ENCODE peak calls at places on chromosomes 1 and 21, in eight cellular contexts. One of them, this sample, is unnamed.

GRCh38 chr1:25922633-25923567 is 16.7 kb upstream of the STMN1 start:
- DNase-seq in cardiac septum: peak; percentile 76
- DNase-seq in T-helper 9 cell: peak; percentile 32
- DNase-seq in fibroblast of gingiva: no peak
- DNase-seq in GM04503: no peak
- DNase-seq in neural progenitor cell: peak; percentile 70
- DNase-seq in mesothelial cell of epicardium: peak; percentile 62
- DNase-seq in uterus: peak; percentile 38
- DNase-seq in this sample: no peak

GRCh38 chr1:15137807-15138206 is 15.7 kb upstream of the TMEM51 start:
- DNase-seq in cardiac septum: no peak
- DNase-seq in T-helper 9 cell: no peak
- DNase-seq in fibroblast of gingiva: no peak
- DNase-seq in GM04503: no peak
- DNase-seq in neural progenitor cell: no peak
- DNase-seq in mesothelial cell of epicardium: no peak
- DNase-seq in uterus: no peak
- DNase-seq in this sample: no peak

GRCh38 chr1:215719569-215719968 is 152.5 kb downstream of the KCTD3 start:
- DNase-seq in cardiac septum: no peak
- DNase-seq in T-helper 9 cell: no peak
- DNase-seq in fibroblast of gingiva: no peak
- DNase-seq in GM04503: no peak
- DNase-seq in neural progenitor cell: no peak
- DNase-seq in mesothelial cell of epicardium: no peak
- DNase-seq in uterus: no peak
- DNase-seq in this sample: no peak

GRCh38 chr1:247385283-247385682 is 30.7 kb upstream of the NLRP3 start:
- DNase-seq in cardiac septum: no peak
- DNase-seq in T-helper 9 cell: no peak
- DNase-seq in fibroblast of gingiva: no peak
- DNase-seq in GM04503: no peak
- DNase-seq in neural progenitor cell: no peak
- DNase-seq in mesothelial cell of epicardium: no peak
- DNase-seq in uterus: no peak
- DNase-seq in this sample: no peak

GRCh38 chr1:172761581-172762025 is 102.7 kb downstream of the FASLG start:
- DNase-seq in cardiac septum: no peak
- DNase-seq in T-helper 9 cell: no peak
- DNase-seq in fibroblast of gingiva: peak; percentile 13
- DNase-seq in GM04503: no peak
- DNase-seq in neural progenitor cell: no peak
- DNase-seq in mesothelial cell of epicardium: no peak
- DNase-seq in uterus: no peak
- DNase-seq in this sample: no peak

GRCh38 chr1:161439280-161440232 is 65.7 kb upstream of the FCGR2A start:
- DNase-seq in cardiac septum: no peak
- DNase-seq in T-helper 9 cell: no peak
- DNase-seq in fibroblast of gingiva: no peak
- DNase-seq in GM04503: no peak
- DNase-seq in neural progenitor cell: no peak
- DNase-seq in mesothelial cell of epicardium: no peak
- DNase-seq in uterus: no peak
- DNase-seq in this sample: no peak

GRCh38 chr1:87956766-87957165 is 628.1 kb downstream of the LMO4 start:
- DNase-seq in cardiac septum: no peak
- DNase-seq in T-helper 9 cell: no peak
- DNase-seq in fibroblast of gingiva: peak; percentile 32
- DNase-seq in GM04503: no peak
- DNase-seq in neural progenitor cell: no peak
- DNase-seq in mesothelial cell of epicardium: no peak
- DNase-seq in uterus: no peak
- DNase-seq in this sample: no peak

GRCh38 chr21:25831300-25831699 is 96.5 kb downstream of the GABPA start:
- DNase-seq in cardiac septum: no peak
- DNase-seq in T-helper 9 cell: no peak
- DNase-seq in fibroblast of gingiva: no peak
- DNase-seq in GM04503: no peak
- DNase-seq in neural progenitor cell: no peak
- DNase-seq in mesothelial cell of epicardium: no peak
- DNase-seq in uterus: no peak
- DNase-seq in this sample: no peak

GRCh38 chr1:22731924-22732522 is 21.4 kb downstream of the EPHB2 start:
- DNase-seq in cardiac septum: no peak
- DNase-seq in T-helper 9 cell: no peak
- DNase-seq in fibroblast of gingiva: peak; percentile 15
- DNase-seq in GM04503: no peak
- DNase-seq in neural progenitor cell: peak; percentile 50
- DNase-seq in mesothelial cell of epicardium: no peak
- DNase-seq in uterus: no peak
- DNase-seq in this sample: no peak

GRCh38 chr1:226995966-226996332 is 55.9 kb downstream of the COQ8A start:
- DNase-seq in cardiac septum: no peak
- DNase-seq in T-helper 9 cell: no peak
- DNase-seq in fibroblast of gingiva: no peak
- DNase-seq in GM04503: no peak
- DNase-seq in neural progenitor cell: peak; percentile 57
- DNase-seq in mesothelial cell of epicardium: no peak
- DNase-seq in uterus: no peak
- DNase-seq in this sample: no peak

GRCh38 chr21:8991088-8991907 is 1530.1 kb upstream of the TPTE start:
- DNase-seq in cardiac septum: no peak
- DNase-seq in T-helper 9 cell: no peak
- DNase-seq in fibroblast of gingiva: no peak
- DNase-seq in GM04503: no peak
- DNase-seq in neural progenitor cell: no peak
- DNase-seq in mesothelial cell of epicardium: no peak
- DNase-seq in uterus: no peak
- DNase-seq in this sample: no peak

GRCh38 chr1:1778827-1779675 is 781 bp upstream of the NADK start:
- DNase-seq in cardiac septum: peak; percentile 95
- DNase-seq in T-helper 9 cell: peak; percentile 77
- DNase-seq in fibroblast of gingiva: no peak
- DNase-seq in GM04503: no peak
- DNase-seq in neural progenitor cell: peak; percentile 86
- DNase-seq in mesothelial cell of epicardium: peak; percentile 67
- DNase-seq in uterus: no peak
- DNase-seq in this sample: peak; percentile 67

GRCh38 chr1:110672001-110672752 is 2.6 kb downstream of the KCNA3 start:
- DNase-seq in cardiac septum: no peak
- DNase-seq in T-helper 9 cell: peak; percentile 63
- DNase-seq in fibroblast of gingiva: peak; percentile 2
- DNase-seq in GM04503: no peak
- DNase-seq in neural progenitor cell: peak; percentile 69
- DNase-seq in mesothelial cell of epicardium: no peak
- DNase-seq in uterus: peak; percentile 24
- DNase-seq in this sample: peak; percentile 56

GRCh38 chr1:1599919-1600860 is at the start of gene FNDC10:
- DNase-seq in cardiac septum: no peak
- DNase-seq in T-helper 9 cell: no peak
- DNase-seq in fibroblast of gingiva: no peak
- DNase-seq in GM04503: no peak
- DNase-seq in neural progenitor cell: peak; percentile 63
- DNase-seq in mesothelial cell of epicardium: no peak
- DNase-seq in uterus: no peak
- DNase-seq in this sample: no peak

GRCh38 chr1:160544647-160545046 is 21.6 kb upstream of the SLAMF6 start:
- DNase-seq in cardiac septum: no peak
- DNase-seq in T-helper 9 cell: no peak
- DNase-seq in fibroblast of gingiva: no peak
- DNase-seq in GM04503: no peak
- DNase-seq in neural progenitor cell: peak; percentile 33
- DNase-seq in mesothelial cell of epicardium: no peak
- DNase-seq in uterus: no peak
- DNase-seq in this sample: no peak

GRCh38 chr1:61082336-61083013 is at the start of gene NFIA:
- DNase-seq in cardiac septum: no peak
- DNase-seq in T-helper 9 cell: peak; percentile 19
- DNase-seq in fibroblast of gingiva: peak; percentile 74
- DNase-seq in GM04503: no peak
- DNase-seq in neural progenitor cell: no peak
- DNase-seq in mesothelial cell of epicardium: peak; percentile 66
- DNase-seq in uterus: peak; percentile 53
- DNase-seq in this sample: peak; percentile 3

GRCh38 chr1:187956975-187957374 is 1128.2 kb downstream of the PLA2G4A start:
- DNase-seq in cardiac septum: no peak
- DNase-seq in T-helper 9 cell: no peak
- DNase-seq in fibroblast of gingiva: no peak
- DNase-seq in GM04503: no peak
- DNase-seq in neural progenitor cell: no peak
- DNase-seq in mesothelial cell of epicardium: no peak
- DNase-seq in uterus: no peak
- DNase-seq in this sample: no peak

GRCh38 chr1:242454262-242455051 is 70.0 kb downstream of the PLD5 start:
- DNase-seq in cardiac septum: no peak
- DNase-seq in T-helper 9 cell: no peak
- DNase-seq in fibroblast of gingiva: no peak
- DNase-seq in GM04503: peak; percentile 3
- DNase-seq in neural progenitor cell: peak; percentile 57
- DNase-seq in mesothelial cell of epicardium: no peak
- DNase-seq in uterus: no peak
- DNase-seq in this sample: no peak

GRCh38 chr1:232952514-232953175 is 2.2 kb downstream of the NTPCR start:
- DNase-seq in cardiac septum: no peak
- DNase-seq in T-helper 9 cell: no peak
- DNase-seq in fibroblast of gingiva: peak; percentile 34
- DNase-seq in GM04503: no peak
- DNase-seq in neural progenitor cell: peak; percentile 83
- DNase-seq in mesothelial cell of epicardium: no peak
- DNase-seq in uterus: no peak
- DNase-seq in this sample: peak; percentile 5

GRCh38 chr1:207861442-207862177 is 49.3 kb downstream of the CD34 start:
- DNase-seq in cardiac septum: no peak
- DNase-seq in T-helper 9 cell: no peak
- DNase-seq in fibroblast of gingiva: no peak
- DNase-seq in GM04503: no peak
- DNase-seq in neural progenitor cell: no peak
- DNase-seq in mesothelial cell of epicardium: no peak
- DNase-seq in uterus: no peak
- DNase-seq in this sample: no peak

GRCh38 chr1:207404849-207405525 is 49.1 kb upstream of the CR2 start:
- DNase-seq in cardiac septum: no peak
- DNase-seq in T-helper 9 cell: no peak
- DNase-seq in fibroblast of gingiva: peak; percentile 70
- DNase-seq in GM04503: peak; percentile 13
- DNase-seq in neural progenitor cell: peak; percentile 70
- DNase-seq in mesothelial cell of epicardium: no peak
- DNase-seq in uterus: no peak
- DNase-seq in this sample: no peak

GRCh38 chr1:231274119-231274825 is 33.3 kb downstream of the GNPAT start:
- DNase-seq in cardiac septum: no peak
- DNase-seq in T-helper 9 cell: no peak
- DNase-seq in fibroblast of gingiva: no peak
- DNase-seq in GM04503: no peak
- DNase-seq in neural progenitor cell: no peak
- DNase-seq in mesothelial cell of epicardium: no peak
- DNase-seq in uterus: no peak
- DNase-seq in this sample: no peak

GRCh38 chr1:182460550-182460951 is 10.6 kb downstream of the RGSL1 start:
- DNase-seq in cardiac septum: no peak
- DNase-seq in T-helper 9 cell: no peak
- DNase-seq in fibroblast of gingiva: peak; percentile 67
- DNase-seq in GM04503: peak; percentile 18
- DNase-seq in neural progenitor cell: no peak
- DNase-seq in mesothelial cell of epicardium: no peak
- DNase-seq in uterus: no peak
- DNase-seq in this sample: no peak

This sample was measured in activated T-cell treated with anti-CD3 and anti-CD28 coated beads for 1 hour.